ENCODE peak calls at places on chromosome 18, in seven cellular contexts. One of them, this sample, is unnamed.

GRCh38 chr18:76847926-76848325 is 25.6 kb downstream of the ZNF236 start:
- DNase-seq in K562: no peak
- DNase-seq in NT2/D1: peak
- DNase-seq in HepG2: peak
- DNase-seq in HCT116: peak
- DNase-seq in GM12878: no peak
- DNase-seq in H1: no peak
- DNase-seq in this sample: no peak

GRCh38 chr18:59279193-59279592 is 5.9 kb upstream of the RAX start:
- DNase-seq in K562: no peak
- DNase-seq in NT2/D1: no peak
- DNase-seq in HepG2: no peak
- DNase-seq in HCT116: no peak
- DNase-seq in GM12878: no peak
- DNase-seq in H1: no peak
- DNase-seq in this sample: no peak

GRCh38 chr18:8423051-8423558 is 186.1 kb upstream of the RAB12 start:
- DNase-seq in K562: no peak
- DNase-seq in NT2/D1: no peak
- DNase-seq in HepG2: peak
- DNase-seq in HCT116: peak
- DNase-seq in GM12878: no peak
- DNase-seq in H1: no peak
- DNase-seq in this sample: no peak

GRCh38 chr18:48600746-48601090 is 61.9 kb downstream of the CTIF start:
- DNase-seq in K562: no peak
- DNase-seq in NT2/D1: no peak
- DNase-seq in HepG2: no peak
- DNase-seq in HCT116: no peak
- DNase-seq in GM12878: no peak
- DNase-seq in H1: no peak
- DNase-seq in this sample: no peak

GRCh38 chr18:32072321-32072720 is 19.4 kb upstream of the RNF138 start:
- DNase-seq in K562: peak
- DNase-seq in NT2/D1: no peak
- DNase-seq in HepG2: peak
- DNase-seq in HCT116: no peak
- DNase-seq in GM12878: no peak
- DNase-seq in H1: no peak
- DNase-seq in this sample: no peak

GRCh38 chr18:79258447-79258846 is 137.3 kb upstream of the NFATC1 start:
- DNase-seq in K562: peak
- DNase-seq in NT2/D1: no peak
- DNase-seq in HepG2: no peak
- DNase-seq in HCT116: no peak
- DNase-seq in GM12878: no peak
- DNase-seq in H1: no peak
- DNase-seq in this sample: no peak

GRCh38 chr18:38369772-38370690 is 804.4 kb upstream of the CELF4 start:
- DNase-seq in K562: no peak
- DNase-seq in NT2/D1: no peak
- DNase-seq in HepG2: no peak
- DNase-seq in HCT116: no peak
- DNase-seq in GM12878: peak
- DNase-seq in H1: no peak
- DNase-seq in this sample: no peak

GRCh38 chr18:29652797-29653196 is 1389.7 kb downstream of the DSC3 start:
- DNase-seq in K562: no peak
- DNase-seq in NT2/D1: no peak
- DNase-seq in HepG2: no peak
- DNase-seq in HCT116: no peak
- DNase-seq in GM12878: no peak
- DNase-seq in H1: no peak
- DNase-seq in this sample: no peak

GRCh38 chr18:36328385-36328858 is 30.9 kb downstream of the FHOD3 start:
- DNase-seq in K562: no peak
- DNase-seq in NT2/D1: no peak
- DNase-seq in HepG2: no peak
- DNase-seq in HCT116: no peak
- DNase-seq in GM12878: no peak
- DNase-seq in H1: peak
- DNase-seq in this sample: no peak

GRCh38 chr18:10938241-10938640 is 211.1 kb downstream of the PIEZO2 start:
- DNase-seq in K562: no peak
- DNase-seq in NT2/D1: no peak
- DNase-seq in HepG2: no peak
- DNase-seq in HCT116: no peak
- DNase-seq in GM12878: no peak
- DNase-seq in H1: no peak
- DNase-seq in this sample: no peak

GRCh38 chr18:26654173-26655009 is 106.0 kb upstream of the KCTD1 start:
- DNase-seq in K562: no peak
- DNase-seq in NT2/D1: no peak
- DNase-seq in HepG2: no peak
- DNase-seq in HCT116: no peak
- DNase-seq in GM12878: no peak
- DNase-seq in H1: no peak
- DNase-seq in this sample: no peak

GRCh38 chr18:54119524-54120019 is 104.9 kb downstream of the MBD2 start:
- DNase-seq in K562: peak
- DNase-seq in NT2/D1: peak
- DNase-seq in HepG2: peak
- DNase-seq in HCT116: peak
- DNase-seq in GM12878: peak
- DNase-seq in H1: peak
- DNase-seq in this sample: peak
- H3K4me3 ChIP-seq in K562: no peak
- H3K4me3 ChIP-seq in NT2/D1: no peak
- H3K4me3 ChIP-seq in HepG2: peak
- H3K4me3 ChIP-seq in HCT116: peak
- H3K4me3 ChIP-seq in GM12878: no peak
- H3K4me3 ChIP-seq in H1: no peak
- H3K4me3 ChIP-seq in this sample: no peak

GRCh38 chr18:61889541-61889940 is 3.3 kb downstream of the RNF152 start:
- DNase-seq in K562: no peak
- DNase-seq in NT2/D1: no peak
- DNase-seq in HepG2: no peak
- DNase-seq in HCT116: no peak
- DNase-seq in GM12878: no peak
- DNase-seq in H1: no peak
- DNase-seq in this sample: no peak
- TF ChIP-seq YY1 in K562: no peak
- TF ChIP-seq YY1 in NT2/D1: no peak
- TF ChIP-seq YY1 in HepG2: no peak
- TF ChIP-seq YY1 in HCT116: no peak
- TF ChIP-seq YY1 in GM12878: no peak
- TF ChIP-seq YY1 in H1: no peak
- TF ChIP-seq YY1 in this sample: no peak

GRCh38 chr18:51478908-51479307 is 281.4 kb upstream of the MEX3C start:
- DNase-seq in K562: no peak
- DNase-seq in NT2/D1: no peak
- DNase-seq in HepG2: no peak
- DNase-seq in HCT116: no peak
- DNase-seq in GM12878: no peak
- DNase-seq in H1: no peak
- DNase-seq in this sample: no peak
- H3K4me3 ChIP-seq in K562: no peak
- H3K4me3 ChIP-seq in NT2/D1: no peak
- H3K4me3 ChIP-seq in HepG2: no peak
- H3K4me3 ChIP-seq in HCT116: no peak
- H3K4me3 ChIP-seq in GM12878: no peak
- H3K4me3 ChIP-seq in H1: no peak
- H3K4me3 ChIP-seq in this sample: no peak

GRCh38 chr18:13513481-13513880 is 212.9 kb downstream of the FAM210A start:
- DNase-seq in K562: no peak
- DNase-seq in NT2/D1: no peak
- DNase-seq in HepG2: no peak
- DNase-seq in HCT116: no peak
- DNase-seq in GM12878: no peak
- DNase-seq in H1: no peak
- DNase-seq in this sample: no peak

GRCh38 chr18:13514558-13514957 is 211.8 kb downstream of the FAM210A start:
- DNase-seq in K562: no peak
- DNase-seq in NT2/D1: no peak
- DNase-seq in HepG2: no peak
- DNase-seq in HCT116: no peak
- DNase-seq in GM12878: no peak
- DNase-seq in H1: no peak
- DNase-seq in this sample: no peak

GRCh38 chr18:13510594-13510993 is 215.8 kb downstream of the FAM210A start:
- DNase-seq in K562: no peak
- DNase-seq in NT2/D1: no peak
- DNase-seq in HepG2: no peak
- DNase-seq in HCT116: no peak
- DNase-seq in GM12878: no peak
- DNase-seq in H1: no peak
- DNase-seq in this sample: no peak

GRCh38 chr18:13511961-13512572 is 214.3 kb downstream of the FAM210A start:
- DNase-seq in K562: no peak
- DNase-seq in NT2/D1: no peak
- DNase-seq in HepG2: no peak
- DNase-seq in HCT116: no peak
- DNase-seq in GM12878: no peak
- DNase-seq in H1: no peak
- DNase-seq in this sample: no peak

GRCh38 chr18:13513015-13513414 is 213.3 kb downstream of the FAM210A start:
- DNase-seq in K562: no peak
- DNase-seq in NT2/D1: no peak
- DNase-seq in HepG2: peak
- DNase-seq in HCT116: no peak
- DNase-seq in GM12878: no peak
- DNase-seq in H1: no peak
- DNase-seq in this sample: peak
- TF ChIP-seq YY1 in K562: no peak
- TF ChIP-seq YY1 in NT2/D1: no peak
- TF ChIP-seq YY1 in HepG2: no peak
- TF ChIP-seq YY1 in HCT116: no peak
- TF ChIP-seq YY1 in GM12878: no peak
- TF ChIP-seq YY1 in H1: no peak
- TF ChIP-seq YY1 in this sample: no peak

This sample was measured in SK-N-SH.